ENCODE peak calls at places on chromosomes 2 and 18, in five cellular contexts. One of them, this sample, is unnamed.

GRCh38 chr2:109645412-109646184 is 31.4 kb downstream of the SOWAHC start:
- DNase-seq in T-helper 2 cell: no peak
- DNase-seq in choroid plexus epithelial cell: no peak
- DNase-seq in uterus: no peak
- DNase-seq in NCI-H748 treated with DMSO at 0.1 percent for 48 hours: no peak
- DNase-seq in this sample: no peak

GRCh38 chr2:17878222-17879136 is at the start of gene KCNS3:
- DNase-seq in choroid plexus epithelial cell: peak
- DNase-seq in NCI-H748 treated with DMSO at 0.1 percent for 48 hours: no peak
- DNase-seq in uterus: no peak
- DNase-seq in T-helper 2 cell: no peak
- DNase-seq in this sample: no peak

GRCh38 chr2:98936133-98936916 is at the start of gene CRACDL:
- DNase-seq in T-helper 2 cell: no peak
- DNase-seq in NCI-H748 treated with DMSO at 0.1 percent for 48 hours: no peak
- DNase-seq in choroid plexus epithelial cell: peak
- DNase-seq in uterus: no peak
- DNase-seq in this sample: no peak

GRCh38 chr2:217076651-217077232 is 216.9 kb upstream of the TNP1 start:
- DNase-seq in T-helper 2 cell: no peak
- DNase-seq in uterus: no peak
- DNase-seq in NCI-H748 treated with DMSO at 0.1 percent for 48 hours: no peak
- DNase-seq in choroid plexus epithelial cell: no peak
- DNase-seq in this sample: no peak

GRCh38 chr2:215460682-215461081 is 24.8 kb upstream of the FN1 start:
- DNase-seq in NCI-H748 treated with DMSO at 0.1 percent for 48 hours: no peak
- DNase-seq in uterus: no peak
- DNase-seq in T-helper 2 cell: no peak
- DNase-seq in choroid plexus epithelial cell: peak
- DNase-seq in this sample: no peak

GRCh38 chr2:62383843-62384242 is 122.2 kb downstream of the TMEM17 start:
- DNase-seq in choroid plexus epithelial cell: peak
- DNase-seq in NCI-H748 treated with DMSO at 0.1 percent for 48 hours: no peak
- DNase-seq in uterus: no peak
- DNase-seq in T-helper 2 cell: no peak
- DNase-seq in this sample: no peak

GRCh38 chr2:158805936-158806335 is 10.8 kb downstream of the DAPL1 start:
- DNase-seq in T-helper 2 cell: no peak
- DNase-seq in NCI-H748 treated with DMSO at 0.1 percent for 48 hours: no peak
- DNase-seq in uterus: no peak
- DNase-seq in choroid plexus epithelial cell: no peak
- DNase-seq in this sample: no peak

GRCh38 chr2:134359367-134360081 is 105.7 kb downstream of the MGAT5 start:
- DNase-seq in T-helper 2 cell: no peak
- DNase-seq in NCI-H748 treated with DMSO at 0.1 percent for 48 hours: peak
- DNase-seq in choroid plexus epithelial cell: no peak
- DNase-seq in uterus: no peak
- DNase-seq in this sample: no peak

GRCh38 chr2:239127513-239127912 is 273.3 kb downstream of the HDAC4 start:
- DNase-seq in uterus: no peak
- DNase-seq in choroid plexus epithelial cell: no peak
- DNase-seq in NCI-H748 treated with DMSO at 0.1 percent for 48 hours: no peak
- DNase-seq in T-helper 2 cell: no peak
- DNase-seq in this sample: no peak

GRCh38 chr18:23094411-23095165 is 40.7 kb upstream of the CABLES1 start:
- DNase-seq in NCI-H748 treated with DMSO at 0.1 percent for 48 hours: no peak
- DNase-seq in choroid plexus epithelial cell: no peak
- DNase-seq in uterus: no peak
- DNase-seq in T-helper 2 cell: no peak
- DNase-seq in this sample: no peak

This sample was measured in effector memory CD8-positive, alpha-beta T cell.